ENCODE peak calls at places on chromosomes 6 and 20, in seven cellular contexts. O is RPMI7951; C is SJSA1; T is hypothalamus; G is EL; F is activated CD8-positive, alpha-beta memory T cell treated with anti-CD3 and anti-CD28 coated beads for 48 hours; W is ELF-1. Q is an unnamed sample.

GRCh38 chr6:41430875-41431274 is 95.5 kb downstream of the NCR2 start:
- DNase-seq in O (peak), C (peak), T (no peak), G (peak), F (no peak), W (no peak), Q (peak)

GRCh38 chr6:43171284-43172126 is 436 bp downstream of the SRF start:
- DNase-seq in O (no peak), C (peak), T (no peak), G (no peak), F (no peak), W (peak), Q (no peak)

GRCh38 chr20:42027746-42028268 is 409.6 kb upstream of the CHD6 start:
- DNase-seq in O (no peak), C (no peak), T (no peak), G (no peak), F (no peak), W (no peak), Q (no peak)

GRCh38 chr6:145042559-145042958 is 692.8 kb downstream of the EPM2A start:
- DNase-seq in O (no peak), C (no peak), T (no peak), G (no peak), F (no peak), W (no peak), Q (no peak)

GRCh38 chr6:17027441-17027840 is 74.4 kb upstream of the STMND1 start:
- DNase-seq in O (no peak), C (no peak), T (no peak), G (no peak), F (no peak), W (no peak), Q (no peak)

GRCh38 chr6:135451617-135452190 is 45.8 kb downstream of the AHI1 start:
- DNase-seq in O (peak), C (peak), T (no peak), G (peak), F (no peak), W (peak), Q (peak)

GRCh38 chr20:3218307-3218988 is 9.2 kb downstream of the ITPA start:
- DNase-seq in O (peak), C (peak), T (peak), G (peak), F (peak), W (peak), Q (no peak)

GRCh38 chr20:7980332-7981046 is 39.1 kb downstream of the TMX4 start:
- DNase-seq in O (peak), C (peak), T (no peak), G (peak), F (peak), W (peak), Q (peak)

GRCh38 chr6:41519748-41520699 is 26.2 kb upstream of the FOXP4 start:
- DNase-seq in O (no peak), C (peak), T (no peak), G (no peak), F (no peak), W (peak), Q (no peak)

GRCh38 chr6:169868458-169868857 is 117.0 kb downstream of the ERMARD start:
- DNase-seq in O (peak), C (no peak), T (no peak), G (no peak), F (no peak), W (no peak), Q (peak)

GRCh38 chr6:163627274-163628062 is 212.9 kb downstream of the QKI start:
- DNase-seq in O (no peak), C (no peak), T (no peak), G (no peak), F (no peak), W (no peak), Q (no peak)

GRCh38 chr20:21523398-21523868 is 9.6 kb upstream of the NKX2-2 start:
- DNase-seq in O (no peak), C (no peak), T (no peak), G (no peak), F (no peak), W (peak), Q (no peak)

GRCh38 chr20:41411458-41411857 is 44.8 kb upstream of the EMILIN3 start:
- DNase-seq in O (peak), C (peak), T (no peak), G (peak), F (no peak), W (no peak), Q (peak)

GRCh38 chr6:145531822-145532221 is 203.5 kb downstream of the EPM2A start:
- DNase-seq in O (no peak), C (no peak), T (no peak), G (no peak), F (no peak), W (peak), Q (no peak)

Q was measured in LHCN-M2.